ENCODE peak calls at places on chromosomes 12 and 14, in nine cellular contexts. Z is lower lobe of right lung; W is heart right ventricle; O is HepG2; S is Right ventricle myocardium superior; U is left lung; G is CD4-positive, alpha-beta T cell; P is Panc1; N is activated CD8-positive, alpha-beta memory T cell treated with anti-CD3 and anti-CD28 coated beads, Interleukin-2, amount 10 ng/mL, durations not matched to agents 7 days and 5 days. J is an unnamed sample.

GRCh38 chr14:68598621-68599447 is 194.0 kb downstream of the ZFP36L1 start:
- ATAC-seq in O (peak), P (peak), W (peak), S (peak), N (no peak), Z (peak), U (peak), G (no peak), J (no peak)

GRCh38 chr12:92466391-92467305 is 236.1 kb upstream of the PLEKHG7 start:
- ATAC-seq in O (no peak), G (no peak), W (no peak), Z (peak), S (peak), N (no peak), U (peak), P (no peak), J (peak)

GRCh38 chr14:92625213-92625612 is 111.6 kb downstream of the RIN3 start:
- ATAC-seq in S (no peak), Z (no peak), U (peak), O (no peak), W (no peak), N (no peak), G (no peak), P (no peak), J (no peak)

GRCh38 chr14:93034671-93034994 is 81.1 kb downstream of the ITPK1 start:
- ATAC-seq in N (peak), O (no peak), W (no peak), G (no peak), U (no peak), Z (no peak), S (no peak), P (no peak), J (peak)

GRCh38 chr12:109433618-109434017 is 43.5 kb downstream of the KCTD10 start:
- ATAC-seq in G (no peak), W (peak), S (peak), P (peak), Z (peak), O (peak), U (peak), N (no peak), J (no peak)

GRCh38 chr14:80850197-80850814 is 91.2 kb downstream of the CEP128 start:
- ATAC-seq in S (peak), Z (no peak), O (peak), U (peak), W (no peak), P (no peak), G (no peak), N (no peak), J (no peak)

GRCh38 chr12:25648460-25648859 is 95.4 kb upstream of the LMNTD1 start:
- ATAC-seq in P (peak), Z (peak), N (no peak), S (peak), U (peak), G (no peak), W (peak), O (no peak), J (no peak)

GRCh38 chr12:100267603-100268281 is 765 bp downstream of the SCYL2 start:
- ATAC-seq in G (peak), O (peak), P (peak), W (no peak), U (peak), Z (peak), S (peak), N (no peak), J (no peak)

GRCh38 chr14:100030441-100031153 is 34.6 kb upstream of the EVL start:
- ATAC-seq in N (no peak), P (peak), W (no peak), O (no peak), S (peak), Z (peak), G (no peak), U (peak), J (no peak)

GRCh38 chr12:64147011-64147671 is 75.0 kb downstream of the KICS2 start:
- ATAC-seq in Z (no peak), G (no peak), U (no peak), O (no peak), N (no peak), S (no peak), P (no peak), W (no peak), J (peak)

GRCh38 chr12:120662879-120663278 is 22.5 kb downstream of the CABP1 start:
- ATAC-seq in N (no peak), G (no peak), O (no peak), W (no peak), Z (no peak), P (no peak), S (no peak), U (no peak), J (peak)

GRCh38 chr12:75834591-75834990 is 197.0 kb downstream of the PHLDA1 start:
- ATAC-seq in O (no peak), P (no peak), U (no peak), Z (no peak), G (no peak), N (no peak), W (no peak), S (no peak), J (no peak)

GRCh38 chr12:126362490-126362889 is 1297.3 kb downstream of the AACS start:
- ATAC-seq in P (no peak), G (no peak), O (no peak), Z (no peak), S (no peak), W (no peak), U (no peak), N (no peak), J (peak)

GRCh38 chr12:93895096-93895460 is 217.9 kb downstream of the CRADD start:
- ATAC-seq in W (no peak), G (no peak), O (no peak), N (no peak), P (no peak), Z (no peak), U (no peak), S (no peak), J (no peak)

GRCh38 chr12:124333724-124334123 is 38.8 kb downstream of the RFLNA start:
- ATAC-seq in P (no peak), Z (peak), O (no peak), W (no peak), U (peak), N (no peak), G (no peak), S (peak), J (no peak)

GRCh38 chr12:124438415-124439056 is 128.9 kb downstream of the NCOR2 start:
- ATAC-seq in U (no peak), O (peak), Z (no peak), W (no peak), P (peak), N (peak), G (no peak), S (no peak), J (no peak)

GRCh38 chr14:39739796-39740195 is 307.6 kb upstream of the FBXO33 start:
- ATAC-seq in W (peak), S (peak), O (peak), G (no peak), U (peak), P (no peak), N (no peak), Z (peak), J (peak)

GRCh38 chr12:14619731-14620501 is 52.2 kb upstream of the PLBD1 start:
- ATAC-seq in P (no peak), S (no peak), U (peak), N (no peak), G (no peak), O (no peak), Z (peak), W (no peak), J (no peak)

J was measured in stimulated activated memory B cell treated with anti-CD40 and anti-IgM and Interleukin-4, amounts not matched to agents 10 μg/mL and 1 μg/mL and 100 μg/mL, for 72 hours.